ENCODE peak calls at places on chromosomes 1 and 21, in five cellular contexts. One of them, this sample, is unnamed.

GRCh38 chr1:242219298-242219901 is 220.5 kb upstream of the MAP1LC3C start:
- DNase-seq in MM.1S: no peak
- DNase-seq in AML-193: no peak
- DNase-seq in LoVo: no peak
- DNase-seq in T follicular helper cell: no peak
- DNase-seq in this sample: no peak

GRCh38 chr21:14842641-14843040 is 222.2 kb downstream of the NRIP1 start:
- DNase-seq in MM.1S: no peak
- DNase-seq in AML-193: no peak
- DNase-seq in T follicular helper cell: no peak
- DNase-seq in LoVo: no peak
- DNase-seq in this sample: no peak

GRCh38 chr1:24562625-24563024 is 6.7 kb downstream of the NCMAP start:
- DNase-seq in AML-193: no peak
- DNase-seq in LoVo: peak
- DNase-seq in MM.1S: no peak
- DNase-seq in T follicular helper cell: no peak
- DNase-seq in this sample: no peak

GRCh38 chr1:47568763-47569162 is 130.9 kb downstream of the FOXD2 start:
- DNase-seq in MM.1S: no peak
- DNase-seq in LoVo: no peak
- DNase-seq in T follicular helper cell: no peak
- DNase-seq in AML-193: no peak
- DNase-seq in this sample: no peak

GRCh38 chr1:245488346-245489110 is 333.7 kb downstream of the KIF26B start:
- DNase-seq in MM.1S: no peak
- DNase-seq in LoVo: no peak
- DNase-seq in AML-193: no peak
- DNase-seq in T follicular helper cell: no peak
- DNase-seq in this sample: no peak

GRCh38 chr1:35432231-35432630 is 125.0 kb downstream of the KIAA0319L start:
- DNase-seq in LoVo: no peak
- DNase-seq in MM.1S: no peak
- DNase-seq in AML-193: no peak
- DNase-seq in T follicular helper cell: no peak
- DNase-seq in this sample: no peak

GRCh38 chr1:152880907-152881306 is 2.8 kb downstream of the SMCP start:
- DNase-seq in AML-193: no peak
- DNase-seq in T follicular helper cell: no peak
- DNase-seq in MM.1S: peak
- DNase-seq in LoVo: no peak
- DNase-seq in this sample: no peak

GRCh38 chr1:199307865-199308264 is 669.0 kb downstream of the PTPRC start:
- DNase-seq in LoVo: no peak
- DNase-seq in T follicular helper cell: no peak
- DNase-seq in AML-193: no peak
- DNase-seq in MM.1S: no peak
- DNase-seq in this sample: no peak

GRCh38 chr1:151918156-151918555 is 8.8 kb upstream of the THEM4 start:
- DNase-seq in AML-193: no peak
- DNase-seq in T follicular helper cell: no peak
- DNase-seq in MM.1S: no peak
- DNase-seq in LoVo: no peak
- DNase-seq in this sample: no peak

GRCh38 chr1:169797281-169797680 is 2.6 kb upstream of the METTL18 start:
- DNase-seq in LoVo: no peak
- DNase-seq in T follicular helper cell: no peak
- DNase-seq in MM.1S: no peak
- DNase-seq in AML-193: no peak
- DNase-seq in this sample: no peak

GRCh38 chr1:186511761-186512637 is 51.1 kb upstream of the PDC start:
- DNase-seq in T follicular helper cell: no peak
- DNase-seq in LoVo: no peak
- DNase-seq in AML-193: no peak
- DNase-seq in MM.1S: peak
- DNase-seq in this sample: peak

GRCh38 chr1:155218854-155219591 is 10.5 kb downstream of the MTX1 start:
- DNase-seq in T follicular helper cell: no peak
- DNase-seq in MM.1S: peak
- DNase-seq in LoVo: no peak
- DNase-seq in AML-193: no peak
- DNase-seq in this sample: peak

GRCh38 chr21:18164933-18165332 is 79.7 kb upstream of the CHODL start:
- DNase-seq in AML-193: no peak
- DNase-seq in T follicular helper cell: no peak
- DNase-seq in LoVo: no peak
- DNase-seq in MM.1S: peak
- DNase-seq in this sample: no peak

GRCh38 chr1:226551299-226551698 is 2.7 kb downstream of the STUM start:
- DNase-seq in T follicular helper cell: no peak
- DNase-seq in AML-193: no peak
- DNase-seq in LoVo: no peak
- DNase-seq in MM.1S: no peak
- DNase-seq in this sample: no peak

GRCh38 chr21:35206141-35207125 is 157.3 kb upstream of the RUNX1 start:
- DNase-seq in MM.1S: peak
- DNase-seq in LoVo: no peak
- DNase-seq in T follicular helper cell: no peak
- DNase-seq in AML-193: no peak
- DNase-seq in this sample: no peak

GRCh38 chr1:22359427-22359826 is 92.2 kb upstream of the ZBTB40 start:
- DNase-seq in LoVo: no peak
- DNase-seq in T follicular helper cell: no peak
- DNase-seq in MM.1S: no peak
- DNase-seq in AML-193: no peak
- DNase-seq in this sample: no peak

GRCh38 chr1:94579876-94580294 is 38.3 kb upstream of the F3 start:
- DNase-seq in AML-193: no peak
- DNase-seq in MM.1S: no peak
- DNase-seq in LoVo: peak
- DNase-seq in T follicular helper cell: no peak
- DNase-seq in this sample: no peak

GRCh38 chr1:116299248-116299647 is 73.8 kb upstream of the ATP1A1 start:
- DNase-seq in T follicular helper cell: no peak
- DNase-seq in AML-193: no peak
- DNase-seq in MM.1S: no peak
- DNase-seq in LoVo: no peak
- DNase-seq in this sample: no peak

GRCh38 chr1:211285196-211285595 is 26.0 kb downstream of the RCOR3 start:
- DNase-seq in AML-193: no peak
- DNase-seq in T follicular helper cell: no peak
- DNase-seq in LoVo: no peak
- DNase-seq in MM.1S: no peak
- DNase-seq in this sample: no peak

GRCh38 chr1:68725353-68725752 is 228.5 kb upstream of the DEPDC1 start:
- DNase-seq in MM.1S: no peak
- DNase-seq in LoVo: no peak
- DNase-seq in T follicular helper cell: no peak
- DNase-seq in AML-193: no peak
- DNase-seq in this sample: no peak

GRCh38 chr1:15178571-15179484 is 25.3 kb downstream of the TMEM51 start:
- DNase-seq in T follicular helper cell: no peak
- DNase-seq in LoVo: peak
- DNase-seq in MM.1S: peak
- DNase-seq in AML-193: no peak
- DNase-seq in this sample: no peak

GRCh38 chr1:82492168-82492567 is 691.4 kb downstream of the ADGRL2 start:
- DNase-seq in LoVo: no peak
- DNase-seq in T follicular helper cell: no peak
- DNase-seq in MM.1S: no peak
- DNase-seq in AML-193: no peak
- DNase-seq in this sample: no peak

This sample was measured in GDM1.